ENCODE peak calls at places on chromosomes 12 and 14, in six cellular contexts. I, K, U, Z, C and B are unnamed samples.

GRCh38 chr12:108860443-108860842 is 3.1 kb upstream of the SSH1 start:
- DNase-seq in I (no peak), K (no peak), U (no peak), Z (no peak), C (no peak), B (no peak)

GRCh38 chr12:19093218-19093617 is 36.3 kb upstream of the PLEKHA5 start:
- DNase-seq in I (no peak), K (no peak), U (no peak), Z (no peak), C (no peak), B (no peak)

GRCh38 chr12:107014050-107014449 is 27.1 kb upstream of the MTERF2 start:
- DNase-seq in I (no peak), K (no peak), U (peak), Z (no peak), C (peak), B (no peak)

GRCh38 chr12:3537916-3538690 is 47.1 kb downstream of the PRMT8 start:
- DNase-seq in I (no peak), K (peak), U (no peak), Z (no peak), C (no peak), B (no peak)

GRCh38 chr14:50658203-50658602 is 9.9 kb downstream of the SAV1 start:
- DNase-seq in I (no peak), K (no peak), U (no peak), Z (no peak), C (no peak), B (no peak)

GRCh38 chr14:89138846-89139245 is 278.2 kb downstream of the FOXN3 start:
- DNase-seq in I (no peak), K (no peak), U (no peak), Z (no peak), C (no peak), B (no peak)

GRCh38 chr12:570949-571794 is 92.1 kb downstream of the NINJ2 start:
- DNase-seq in I (no peak), K (peak), U (peak), Z (no peak), C (peak), B (no peak)

GRCh38 chr12:110165540-110166159 is 41.5 kb downstream of the IFT81 start:
- DNase-seq in I (peak), K (no peak), U (peak), Z (peak), C (no peak), B (peak)

GRCh38 chr12:123958462-123958861 is 14.2 kb downstream of the CCDC92 start:
- DNase-seq in I (no peak), K (no peak), U (no peak), Z (no peak), C (no peak), B (no peak)

GRCh38 chr12:108047130-108047550 is 81.9 kb upstream of the WSCD2 start:
- DNase-seq in I (no peak), K (no peak), U (no peak), Z (no peak), C (no peak), B (no peak)

GRCh38 chr12:63038361-63039100 is 103.6 kb upstream of the PPM1H start:
- DNase-seq in I (no peak), K (no peak), U (no peak), Z (no peak), C (no peak), B (no peak)

GRCh38 chr12:19453961-19454360 is 14.7 kb downstream of the AEBP2 start:
- DNase-seq in I (no peak), K (no peak), U (no peak), Z (no peak), C (no peak), B (no peak)

GRCh38 chr14:57988445-57988844 is 122.6 kb upstream of the SLC35F4 start:
- DNase-seq in I (no peak), K (no peak), U (no peak), Z (no peak), C (no peak), B (no peak)

GRCh38 chr12:120588948-120589930 is 8.0 kb upstream of the POP5 start:
- DNase-seq in I (no peak), K (no peak), U (no peak), Z (no peak), C (no peak), B (no peak)

GRCh38 chr14:66507181-66507721 is 696 bp upstream of the GPHN start:
- DNase-seq in I (no peak), K (no peak), U (no peak), Z (no peak), C (no peak), B (no peak)

DNA sequence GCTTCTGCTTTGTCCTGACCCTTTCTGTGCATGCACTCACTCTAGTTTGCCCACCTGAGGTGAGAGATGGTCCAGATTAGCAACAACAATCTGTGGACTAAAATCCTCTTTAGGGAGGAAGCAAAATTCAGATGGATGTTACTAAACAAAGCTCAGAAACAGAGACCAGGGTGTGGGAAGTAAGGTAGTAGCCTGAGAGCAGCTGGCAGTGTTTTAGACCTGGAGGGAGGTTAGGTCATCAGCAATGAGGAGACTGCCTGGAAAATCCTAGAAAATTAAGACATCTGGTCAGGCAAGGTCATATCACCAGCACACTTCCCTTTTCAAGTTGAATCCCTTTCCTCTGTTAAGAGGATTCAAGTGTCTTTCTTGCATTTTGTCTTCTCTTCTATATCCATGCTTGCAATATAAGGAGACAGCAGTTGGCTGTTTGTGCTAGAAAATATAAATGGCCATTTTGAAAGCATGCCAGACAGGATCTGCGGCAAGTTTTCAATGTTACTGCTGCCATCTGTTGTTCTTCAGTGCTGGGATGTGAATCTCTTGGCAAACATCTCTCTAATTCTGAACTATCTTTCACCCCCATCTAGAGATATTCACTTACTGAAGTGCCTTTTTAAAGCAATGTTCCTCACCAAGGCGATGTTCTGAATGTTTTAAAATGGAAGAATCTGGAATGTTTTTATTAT is 266.4 kb downstream of the NAV3 start:
- DNase-seq in I (no peak), K (no peak), U (no peak), Z (no peak), C (no peak), B (no peak)
- TF ChIP-seq TAF1 in I (no peak), K (no peak), U (no peak), Z (no peak), C (no peak), B (no peak)

DNA sequence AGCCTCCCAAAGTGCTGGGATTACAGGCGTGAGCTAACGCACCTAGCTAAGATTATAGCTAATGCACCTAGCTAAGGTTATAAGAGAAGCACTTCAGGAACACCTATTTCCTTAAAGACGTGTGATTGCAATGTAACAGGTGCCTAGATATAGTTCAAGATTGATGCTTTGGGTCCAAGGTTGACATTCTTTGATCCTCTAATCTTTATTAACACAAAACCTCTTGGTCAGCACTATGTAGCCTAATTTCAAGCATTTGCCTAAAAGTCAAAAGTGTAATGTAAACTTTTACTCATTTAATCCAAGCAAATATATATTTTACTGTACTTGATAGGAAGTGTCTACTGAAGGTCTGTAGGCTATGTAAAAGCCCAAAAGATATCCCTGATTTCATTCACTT is 36.5 kb downstream of the SCFD1 start:
- DNase-seq in I (no peak), K (no peak), U (no peak), Z (no peak), C (no peak), B (no peak)
- TF ChIP-seq TAF1 in I (no peak), K (no peak), U (no peak), Z (no peak), C (no peak), B (no peak)

GRCh38 chr14:105383083-105383730 is 15.1 kb upstream of the TEX22 start:
- DNase-seq in I (no peak), K (no peak), U (no peak), Z (no peak), C (no peak), B (no peak)
- TF ChIP-seq TAF1 in I (no peak), K (no peak), U (no peak), Z (no peak), C (no peak), B (no peak)

GRCh38 chr12:132827763-132828703 is 636 bp downstream of the GOLGA3 start:
- DNase-seq in I (no peak), K (no peak), U (peak), Z (no peak), C (no peak), B (peak)

GRCh38 chr12:132825089-132825488 is 3.6 kb downstream of the GOLGA3 start:
- DNase-seq in I (no peak), K (no peak), U (no peak), Z (no peak), C (no peak), B (no peak)

GRCh38 chr12:132825861-132826260 is 2.8 kb downstream of the GOLGA3 start:
- DNase-seq in I (no peak), K (no peak), U (no peak), Z (no peak), C (no peak), B (no peak)

GRCh38 chr12:132828706-132829534 is at the start of gene GOLGA3:
- DNase-seq in I (peak), K (peak), U (peak), Z (peak), C (peak), B (peak)

DNA sequence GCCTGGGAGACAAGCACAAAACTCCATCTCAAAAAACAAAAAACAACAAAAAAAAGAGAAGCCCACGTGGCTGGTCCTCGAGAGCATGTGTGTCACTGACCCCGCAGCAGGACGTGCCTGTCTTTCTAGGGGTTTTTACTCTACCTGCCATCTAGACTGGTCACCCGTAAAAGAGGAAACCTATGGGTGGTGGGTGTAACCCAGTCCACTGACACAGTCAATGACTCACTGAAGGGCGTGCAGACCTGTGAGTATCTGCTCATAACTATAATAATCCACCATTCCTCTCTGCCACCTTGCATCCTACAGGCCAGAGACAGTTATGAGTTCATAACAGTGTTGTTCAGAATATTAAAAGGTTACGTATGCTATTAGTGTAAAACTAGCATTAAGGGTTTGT is 4.6 kb downstream of the GOLGA3 start:
- DNase-seq in I (no peak), K (no peak), U (no peak), Z (no peak), C (no peak), B (no peak)
- TF ChIP-seq TAF1 in I (no peak), K (no peak), U (no peak), Z (no peak), C (no peak), B (no peak)

DNA sequence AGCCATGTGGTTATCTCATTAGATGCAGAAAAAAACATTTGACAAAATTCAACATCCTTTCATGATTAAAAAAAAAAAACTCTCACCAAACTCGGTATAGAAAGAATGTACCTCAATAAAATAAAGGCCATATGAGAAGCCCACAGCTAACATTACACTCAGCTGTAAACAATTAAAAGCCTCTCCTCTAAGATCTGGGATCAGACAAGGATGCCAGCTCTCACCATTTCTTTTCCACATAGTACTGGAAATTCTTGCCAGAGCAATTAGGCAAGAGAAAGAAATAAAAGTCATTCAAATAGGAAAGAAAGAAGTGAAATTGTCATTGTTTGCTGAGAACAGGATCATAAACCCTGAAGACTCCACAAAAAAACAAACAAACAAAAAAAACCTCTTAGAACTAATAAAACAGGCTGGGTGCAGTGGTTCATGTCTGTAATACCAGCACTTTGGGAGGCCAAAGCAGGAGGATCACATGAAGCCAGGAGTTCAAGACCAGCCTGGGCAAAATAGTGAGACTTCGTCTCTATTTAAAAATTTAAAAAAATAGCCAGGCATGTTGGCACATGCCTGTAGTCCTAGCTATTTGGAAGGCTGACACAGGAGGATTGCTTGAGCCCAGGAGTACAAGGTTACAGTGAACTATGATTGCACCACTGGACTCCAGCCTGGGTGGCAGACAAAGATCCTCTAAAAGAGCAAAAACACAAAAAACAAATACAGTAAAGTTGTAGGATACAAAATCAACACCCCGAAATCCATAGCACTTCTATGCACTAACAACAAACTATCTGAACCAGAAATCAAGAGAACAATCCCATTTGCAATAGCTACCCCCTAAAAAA is 114.4 kb downstream of the FOXA1 start:
- DNase-seq in I (no peak), K (no peak), U (peak), Z (no peak), C (no peak), B (no peak)
- TF ChIP-seq TAF1 in I (no peak), K (no peak), U (no peak), Z (no peak), C (no peak), B (no peak)

DNA sequence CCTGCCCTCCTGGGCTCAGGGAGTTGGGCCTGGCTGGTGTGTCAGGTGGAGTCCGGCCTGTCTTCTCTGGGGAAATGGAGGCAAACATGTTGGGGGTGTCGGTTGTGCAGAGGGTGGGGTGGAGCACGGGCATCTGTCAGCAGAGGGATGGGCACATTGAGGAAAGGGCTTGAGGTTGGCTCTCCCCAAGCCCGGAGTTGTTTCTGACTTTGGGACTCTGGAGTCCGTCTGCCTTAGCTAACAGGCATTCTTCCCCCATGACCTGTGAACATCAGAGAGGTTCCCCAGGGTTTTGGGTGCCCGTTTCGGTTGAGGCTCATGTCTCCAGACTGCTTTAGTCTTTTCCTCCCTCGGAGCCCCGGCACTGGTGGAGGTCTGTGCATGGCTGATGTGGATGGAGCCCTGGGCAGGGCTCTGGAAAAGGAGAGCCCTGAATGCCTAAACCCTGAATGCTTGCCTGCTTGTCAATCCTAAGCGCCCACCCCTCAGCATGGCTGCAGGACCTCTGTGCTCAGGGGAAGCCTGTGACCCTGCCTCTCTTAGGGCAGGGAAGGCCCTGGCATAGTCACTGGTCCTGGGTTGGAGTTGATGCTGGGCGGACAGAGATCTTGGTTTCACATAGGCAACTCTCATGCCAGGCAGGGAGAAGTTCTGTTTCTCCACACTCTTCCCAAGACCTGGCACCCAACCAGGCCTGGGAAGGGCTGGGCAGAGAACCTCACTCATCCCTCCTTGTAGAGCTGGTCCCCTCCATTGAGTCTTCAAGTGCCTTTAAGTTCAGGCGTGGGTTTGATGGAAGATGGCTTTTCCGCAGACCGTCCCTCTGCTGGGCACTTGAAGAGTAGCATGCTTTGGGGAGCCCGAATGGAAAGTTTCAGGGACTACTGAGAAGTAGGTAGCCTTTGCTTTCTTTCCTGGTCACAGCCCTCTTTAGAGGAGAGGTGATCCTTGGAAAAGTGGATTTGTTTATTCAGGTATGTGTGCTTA is 13.0 kb downstream of the NYNRIN start:
- DNase-seq in I (peak), K (peak), U (peak), Z (no peak), C (peak), B (peak)
- TF ChIP-seq TAF1 in I (no peak), K (no peak), U (no peak), Z (no peak), C (no peak), B (no peak)

DNA sequence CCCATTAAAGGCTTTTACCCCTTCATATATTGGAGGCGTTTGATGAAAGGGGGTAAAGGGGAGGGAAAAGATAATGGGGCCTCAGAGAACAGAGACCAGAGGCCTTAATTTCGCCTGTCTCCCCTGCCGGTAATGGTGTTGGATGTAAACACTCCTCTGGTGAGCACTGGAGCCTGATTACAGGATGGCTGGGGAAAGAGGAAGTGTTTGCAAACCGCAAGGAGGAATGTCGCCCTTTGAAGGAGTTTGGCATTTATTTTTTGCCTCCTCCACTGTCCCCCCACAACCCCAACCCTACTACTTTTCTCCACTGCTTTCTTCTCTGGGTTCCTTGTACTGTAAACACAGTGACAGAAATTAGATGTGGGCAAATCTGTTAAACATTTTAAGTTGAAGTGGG is 211.8 kb upstream of the TBX3 start:
- DNase-seq in I (no peak), K (no peak), U (no peak), Z (no peak), C (no peak), B (no peak)
- TF ChIP-seq TAF1 in I (no peak), K (no peak), U (no peak), Z (no peak), C (no peak), B (no peak)